ENCODE peak calls at places on chromosomes 7 and 10, in four cellular contexts. V, B, T and D are unnamed samples.

GRCh38 chr7:156234666-156235494 is 405.7 kb upstream of the RNF32 start:
- DNase-seq in V (no peak), B (no peak), T (no peak), D (no peak)

GRCh38 chr10:9379183-9379582 is 1324.7 kb downstream of the GATA3 start:
- DNase-seq in V (no peak), B (no peak), T (no peak), D (no peak)

GRCh38 chr7:38169862-38170261 is 8.2 kb upstream of the STARD3NL start:
- DNase-seq in V (no peak), B (peak; percentile 85), T (no peak), D (no peak)

GRCh38 chr10:79417266-79417665 is 28.2 kb downstream of the ZCCHC24 start:
- DNase-seq in V (no peak), B (no peak), T (no peak), D (no peak)

GRCh38 chr10:92756233-92757065 is 66.7 kb downstream of the HHEX start:
- DNase-seq in V (no peak), B (peak; percentile 91), T (peak; percentile 85), D (no peak)

GRCh38 chr7:78139335-78139734 is 340.8 kb downstream of the PHTF2 start:
- DNase-seq in V (peak; percentile 82), B (no peak), T (no peak), D (no peak)

GRCh38 chr7:49773082-49773938 is at the start of gene VWC2:
- DNase-seq in V (peak; percentile 37), B (no peak), T (no peak), D (peak; percentile 44)

GRCh38 chr7:134184767-134185166 is 57.6 kb downstream of the LRGUK start:
- DNase-seq in V (no peak), B (no peak), T (no peak), D (no peak)

GRCh38 chr7:117588352-117588794 is 108.5 kb downstream of the CFTR start:
- DNase-seq in V (no peak), B (peak; percentile 37), T (no peak), D (no peak)

GRCh38 chr7:127905491-127906330 is 125.5 kb downstream of the LRRC4 start:
- DNase-seq in V (no peak), B (no peak), T (no peak), D (no peak)

GRCh38 chr7:155058861-155059355 is 11.2 kb upstream of the HTR5A start:
- DNase-seq in V (no peak), B (no peak), T (no peak), D (no peak)

GRCh38 chr7:83338277-83338950 is 175.7 kb upstream of the PCLO start:
- DNase-seq in V (no peak), B (no peak), T (no peak), D (no peak)

GRCh38 chr7:138979226-138979979 is 1.8 kb downstream of the KIAA1549 start:
- DNase-seq in V (peak; percentile 47), B (no peak), T (no peak), D (no peak)

GRCh38 chr10:75395171-75395954 is 6.2 kb downstream of the ZNF503 start:
- DNase-seq in V (peak; percentile 57), B (no peak), T (peak; percentile 88), D (peak; percentile 71)
- TF ChIP-seq USF1 in V (no peak), B (no peak), T (no peak), D (no peak)

DNA sequence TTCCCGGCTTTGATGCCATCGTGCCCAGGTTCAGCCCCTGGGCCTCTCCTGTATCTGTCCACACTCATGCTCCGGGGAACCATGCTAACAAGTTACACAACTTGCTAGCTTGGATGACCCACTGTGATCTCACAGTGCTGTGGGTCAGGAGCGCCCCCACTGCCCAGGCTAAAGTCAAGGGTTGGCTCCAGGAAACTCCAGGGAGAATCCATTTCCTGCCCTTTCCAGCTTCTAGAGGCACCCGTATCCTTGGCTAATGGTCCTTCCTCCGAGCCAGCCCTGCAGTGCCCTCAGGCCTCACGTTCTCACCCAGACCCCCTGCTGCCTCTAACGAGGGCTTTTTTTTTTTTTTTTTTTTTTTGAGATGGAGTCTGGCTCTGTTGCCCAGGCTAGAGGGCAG is 19.5 kb downstream of the AMZ1 start:
- DNase-seq in V (no peak), B (no peak), T (no peak), D (no peak)
- TF ChIP-seq CTCF in V (no peak), B (no peak), T (no peak), D (no peak)

DNA sequence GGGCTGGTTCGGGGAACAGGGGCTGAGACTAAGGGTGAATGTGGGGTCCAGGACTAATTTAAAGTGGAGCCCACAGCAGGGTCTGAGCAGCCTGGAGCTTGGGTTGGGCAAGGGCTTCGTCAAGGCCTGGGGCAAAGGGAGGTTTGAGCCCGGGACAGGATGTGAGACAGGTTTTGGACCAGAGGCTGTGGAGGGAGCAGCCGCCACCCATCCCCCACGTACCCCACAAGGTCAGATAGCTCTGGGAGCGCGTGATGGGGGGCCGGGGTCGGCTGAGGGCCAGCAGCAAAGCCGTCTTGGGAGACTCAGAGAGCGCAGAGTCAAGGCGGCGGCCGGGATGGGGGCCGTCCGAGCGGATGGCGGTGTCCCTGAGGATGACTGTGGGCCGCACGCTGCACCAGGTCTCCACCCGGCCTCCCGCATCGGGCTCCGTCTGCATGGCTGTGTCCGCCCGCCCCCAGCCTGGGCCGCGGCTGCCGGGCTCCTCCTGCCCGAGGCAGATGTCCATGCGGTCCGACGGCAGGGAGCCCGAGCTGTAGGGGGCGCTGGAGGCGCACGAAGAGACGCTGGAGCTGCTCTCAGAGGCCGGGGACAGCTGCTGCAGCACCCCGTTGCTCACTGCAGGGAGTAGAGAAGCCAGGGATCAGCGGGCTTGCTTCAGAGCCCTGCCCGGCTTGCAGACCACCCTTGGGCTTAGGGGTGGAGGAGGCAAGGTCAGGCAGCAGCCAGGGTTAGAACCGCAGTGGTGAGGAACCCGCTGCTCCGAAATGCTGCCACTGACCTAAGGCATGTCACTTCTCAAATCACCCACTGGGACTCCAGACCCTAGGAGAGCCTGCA is 12.1 kb downstream of the PDZD7 start:
- DNase-seq in V (peak; percentile 94), B (no peak), T (peak; percentile 86), D (peak; percentile 95)
- TF ChIP-seq USF1 in V (no peak), B (no peak), T (peak; percentile 26), D (no peak)

DNA sequence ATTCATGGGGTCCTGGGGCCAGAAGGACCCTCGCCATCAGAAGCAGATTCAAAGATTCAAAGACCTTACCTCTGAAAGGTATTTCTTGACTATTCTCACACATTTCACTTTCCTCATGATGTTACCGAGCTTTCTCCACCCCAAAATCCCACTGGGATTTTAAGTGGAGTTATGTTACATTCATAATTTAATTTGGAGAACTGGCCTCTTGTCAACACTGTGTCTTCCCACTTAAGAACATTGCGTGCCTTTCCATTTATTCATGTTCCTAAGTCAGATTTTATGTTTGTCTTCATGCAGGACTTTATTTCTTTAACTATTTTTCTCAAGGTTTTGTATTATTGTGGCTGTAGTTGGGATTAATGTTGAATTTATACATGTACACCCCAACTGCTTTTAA is 123.5 kb upstream of the BMPER start:
- DNase-seq in V (no peak), B (no peak), T (no peak), D (no peak)
- TF ChIP-seq CTCF in V (no peak), B (no peak), T (no peak), D (no peak)